ENCODE peak calls at places on chromosome 9, in ten cellular contexts. H is NCI-H460; L is T-helper 17 cell; J is activated CD4-positive, alpha-beta T cell treated with anti-CD3 and anti-CD28 coated beads, Interleukin-2, amount 50 U/mL, for 1 hour; C is activated CD4-positive, alpha-beta memory T cell treated with anti-CD3 and anti-CD28 coated beads, Interleukin-2, amount 10 ng/mL, durations not matched to agents 7 days and 5 days; V is hypothalamus; A is NCI-H1105 treated with DMSO at 0.1 percent for 48 hours; E is CD4-positive, CD25-positive, alpha-beta regulatory T cell; X is anterior cingulate cortex; O is GM12865. T is an unnamed sample.

GRCh38 chr9:135702002-135702721 is at the start of gene KCNT1:
- DNase-seq in H (peak; percentile 37), L (peak; percentile 50), J (peak; percentile 48), C (peak; percentile 52), V (peak; percentile 24), A (peak; percentile 37), E (peak; percentile 27), X (no peak), O (peak; percentile 15), T (peak; percentile 11)

GRCh38 chr9:130890124-130890523 is 6.5 kb downstream of the QRFP start:
- DNase-seq in H (no peak), L (no peak), J (no peak), C (no peak), V (no peak), A (no peak), E (no peak), X (no peak), O (no peak), T (no peak)

GRCh38 chr9:127910613-127911205 is 6.1 kb downstream of the ST6GALNAC4 start:
- DNase-seq in H (no peak), L (no peak), J (no peak), C (no peak), V (no peak), A (no peak), E (no peak), X (no peak), O (no peak), T (no peak)

GRCh38 chr9:127386981-127387380 is 10.0 kb upstream of the SLC2A8 start:
- DNase-seq in H (no peak), L (no peak), J (no peak), C (no peak), V (no peak), A (no peak), E (no peak), X (no peak), O (no peak), T (no peak)

GRCh38 chr9:93257808-93258331 is 73.9 kb downstream of the WNK2 start:
- DNase-seq in H (no peak), L (peak; percentile 8), J (no peak), C (peak; percentile 8), V (no peak), A (no peak), E (no peak), X (no peak), O (no peak), T (no peak)

GRCh38 chr9:95313010-95313498 is 4.5 kb downstream of the FANCC start:
- DNase-seq in H (peak; percentile 63), L (no peak), J (no peak), C (no peak), V (peak; percentile 11), A (peak; percentile 83), E (no peak), X (no peak), O (peak; percentile 14), T (no peak)

GRCh38 chr9:95167998-95168397 is 149.5 kb downstream of the FANCC start:
- DNase-seq in H (peak; percentile 63), L (no peak), J (peak; percentile 44), C (peak; percentile 69), V (no peak), A (peak; percentile 44), E (peak; percentile 20), X (no peak), O (peak; percentile 83), T (peak; percentile 60)

GRCh38 chr9:13447551-13448422 is 168.3 kb upstream of the MPDZ start:
- DNase-seq in H (no peak), L (no peak), J (no peak), C (no peak), V (no peak), A (no peak), E (no peak), X (no peak), O (no peak), T (no peak)

T was measured in MM.1S.